ENCODE peak calls at places on chromosomes 4 and X, in five cellular contexts. One of them, this sample, is unnamed.

GRCh38 chrX:85243761-85244410 is at the start of the genes SATL1 and ZNF711:
- DNase-seq in brain microvascular endothelial cell: peak
- DNase-seq in SJSA1: peak
- DNase-seq in HEK293T: peak
- DNase-seq in activated CD4-positive, alpha-beta T cell treated with anti-CD3 and anti-CD28 coated beads, Interleukin-2, amount 50 U/mL, for 48 hours: peak
- DNase-seq in this sample: peak

GRCh38 chrX:71224969-71225368 is 1.9 kb downstream of the GJB1 start:
- DNase-seq in SJSA1: no peak
- DNase-seq in HEK293T: no peak
- DNase-seq in brain microvascular endothelial cell: no peak
- DNase-seq in activated CD4-positive, alpha-beta T cell treated with anti-CD3 and anti-CD28 coated beads, Interleukin-2, amount 50 U/mL, for 48 hours: no peak
- DNase-seq in this sample: no peak

GRCh38 chr4:144289687-144290433 is 149.3 kb upstream of the GYPA start:
- DNase-seq in activated CD4-positive, alpha-beta T cell treated with anti-CD3 and anti-CD28 coated beads, Interleukin-2, amount 50 U/mL, for 48 hours: no peak
- DNase-seq in SJSA1: no peak
- DNase-seq in brain microvascular endothelial cell: no peak
- DNase-seq in HEK293T: no peak
- DNase-seq in this sample: no peak

GRCh38 chr4:42865572-42866189 is 26.8 kb upstream of the GRXCR1 start:
- DNase-seq in SJSA1: no peak
- DNase-seq in activated CD4-positive, alpha-beta T cell treated with anti-CD3 and anti-CD28 coated beads, Interleukin-2, amount 50 U/mL, for 48 hours: peak
- DNase-seq in HEK293T: peak
- DNase-seq in brain microvascular endothelial cell: peak
- DNase-seq in this sample: peak

GRCh38 chrX:24285082-24285481 is 28.8 kb downstream of the SUPT20HL2 start:
- DNase-seq in SJSA1: no peak
- DNase-seq in HEK293T: no peak
- DNase-seq in brain microvascular endothelial cell: no peak
- DNase-seq in activated CD4-positive, alpha-beta T cell treated with anti-CD3 and anti-CD28 coated beads, Interleukin-2, amount 50 U/mL, for 48 hours: no peak
- DNase-seq in this sample: no peak

GRCh38 chr4:140654516-140654855 is 85.7 kb upstream of the UCP1 start:
- DNase-seq in activated CD4-positive, alpha-beta T cell treated with anti-CD3 and anti-CD28 coated beads, Interleukin-2, amount 50 U/mL, for 48 hours: no peak
- DNase-seq in SJSA1: no peak
- DNase-seq in brain microvascular endothelial cell: no peak
- DNase-seq in HEK293T: no peak
- DNase-seq in this sample: no peak

GRCh38 chr4:124514588-124514987 is 197.9 kb downstream of the ANKRD50 start:
- DNase-seq in activated CD4-positive, alpha-beta T cell treated with anti-CD3 and anti-CD28 coated beads, Interleukin-2, amount 50 U/mL, for 48 hours: no peak
- DNase-seq in HEK293T: no peak
- DNase-seq in brain microvascular endothelial cell: no peak
- DNase-seq in SJSA1: no peak
- DNase-seq in this sample: no peak

GRCh38 chr4:77120888-77121508 is 36.0 kb upstream of the CCNG2 start:
- DNase-seq in brain microvascular endothelial cell: no peak
- DNase-seq in HEK293T: peak
- DNase-seq in activated CD4-positive, alpha-beta T cell treated with anti-CD3 and anti-CD28 coated beads, Interleukin-2, amount 50 U/mL, for 48 hours: no peak
- DNase-seq in SJSA1: no peak
- DNase-seq in this sample: no peak

GRCh38 chr4:87071401-87071800 is 136.6 kb downstream of the AFF1 start:
- DNase-seq in SJSA1: no peak
- DNase-seq in activated CD4-positive, alpha-beta T cell treated with anti-CD3 and anti-CD28 coated beads, Interleukin-2, amount 50 U/mL, for 48 hours: no peak
- DNase-seq in HEK293T: no peak
- DNase-seq in brain microvascular endothelial cell: no peak
- DNase-seq in this sample: no peak

GRCh38 chrX:89033723-89034122 is 286.7 kb downstream of the CPXCR1 start:
- DNase-seq in activated CD4-positive, alpha-beta T cell treated with anti-CD3 and anti-CD28 coated beads, Interleukin-2, amount 50 U/mL, for 48 hours: no peak
- DNase-seq in brain microvascular endothelial cell: no peak
- DNase-seq in SJSA1: no peak
- DNase-seq in HEK293T: no peak
- DNase-seq in this sample: no peak